ENCODE peak calls at places on chromosomes 6 and 20, in nine cellular contexts. N, M, C, A, B, U, G, R and L are unnamed samples.

GRCh38 chr6:3795836-3796395 is 44.4 kb upstream of the PXDC1 start:
- DNase-seq in G (no peak), A (no peak), C (no peak), M (no peak), B (no peak), N (no peak), R (peak), U (no peak), L (no peak)

GRCh38 chr6:45478235-45478634 is 100.5 kb upstream of the SUPT3H start:
- DNase-seq in U (peak), B (peak), N (no peak), C (peak), G (peak), M (no peak), A (no peak), R (no peak), L (no peak)

GRCh38 chr6:30411515-30412207 is 66.7 kb downstream of the RPP21 start:
- DNase-seq in N (peak), U (peak), G (peak), M (peak), B (peak), C (peak), A (peak), R (peak), L (peak)

GRCh38 chr20:63465380-63466249 is 6.8 kb downstream of the KCNQ2 start:
- DNase-seq in G (no peak), C (no peak), M (no peak), A (no peak), U (no peak), N (no peak), R (no peak), B (no peak), L (no peak)

GRCh38 chr6:170445984-170446383 is 107.1 kb downstream of the PSMB1 start:
- DNase-seq in G (no peak), B (no peak), C (no peak), R (no peak), M (no peak), U (no peak), N (no peak), A (no peak), L (no peak)

GRCh38 chr6:38391206-38391908 is 248.4 kb downstream of the BTBD9 start:
- DNase-seq in U (peak), M (no peak), N (peak), C (peak), R (no peak), A (no peak), B (peak), G (peak), L (no peak)

GRCh38 chr20:58790440-58790839 is 60.3 kb downstream of the GNAS-AS1 start:
- DNase-seq in M (no peak), U (no peak), C (no peak), R (no peak), B (no peak), N (no peak), A (no peak), G (no peak), L (no peak)

GRCh38 chr6:116221931-116222330 is 31.9 kb downstream of the TSPYL4 start:
- DNase-seq in G (no peak), M (no peak), R (no peak), C (peak), B (no peak), U (no peak), N (no peak), A (no peak), L (no peak)

GRCh38 chr6:53043626-53044025 is 21.6 kb upstream of the FBXO9 start:
- DNase-seq in A (no peak), C (peak), U (no peak), N (peak), B (peak), M (no peak), R (no peak), G (no peak), L (no peak)

GRCh38 chr6:91020741-91021140 is 433.9 kb upstream of the MAP3K7 start:
- DNase-seq in R (no peak), N (no peak), M (no peak), C (no peak), A (no peak), U (no peak), G (no peak), B (no peak), L (no peak)

GRCh38 chr6:5180636-5181035 is 80.1 kb downstream of the LYRM4 start:
- DNase-seq in C (no peak), A (no peak), M (no peak), N (no peak), R (no peak), B (no peak), G (no peak), U (no peak), L (no peak)

GRCh38 chr6:141986457-141986856 is 146.3 kb upstream of the GJE1 start:
- DNase-seq in B (no peak), M (no peak), A (no peak), C (no peak), G (no peak), N (peak), U (no peak), R (no peak), L (no peak)

GRCh38 chr20:60820918-60821317 is 431.1 kb upstream of the CDH4 start:
- DNase-seq in M (no peak), N (no peak), G (no peak), R (no peak), A (no peak), U (no peak), C (no peak), B (no peak), L (no peak)

GRCh38 chr6:77926198-77926752 is 273.4 kb downstream of the MEI4 start:
- DNase-seq in G (peak), M (no peak), B (peak), C (no peak), U (no peak), N (peak), A (no peak), R (no peak), L (no peak)

GRCh38 chr6:72424476-72424875 is 197.4 kb upstream of the KCNQ5 start:
- DNase-seq in R (peak), G (no peak), M (no peak), B (no peak), C (no peak), N (no peak), A (no peak), U (no peak), L (no peak)

GRCh38 chr6:130223508-130223907 is 757 bp upstream of the SAMD3 start:
- DNase-seq in B (peak), R (no peak), M (peak), A (peak), U (peak), N (peak), C (no peak), G (no peak), L (peak)

GRCh38 chr20:51481311-51481997 is 61.1 kb downstream of the NFATC2 start:
- DNase-seq in R (no peak), A (peak), B (no peak), C (no peak), G (no peak), U (no peak), N (no peak), M (no peak), L (no peak)

GRCh38 chr20:20211274-20211987 is 156.5 kb upstream of the INSM1 start:
- DNase-seq in B (no peak), U (peak), M (no peak), G (peak), N (no peak), C (peak), A (no peak), R (no peak), L (no peak)

GRCh38 chr6:52176550-52176949 is 9.6 kb upstream of the IL17A start:
- DNase-seq in N (no peak), B (no peak), C (no peak), G (no peak), A (no peak), R (no peak), M (no peak), U (no peak), L (no peak)

GRCh38 chr6:110399219-110400071 is 15.9 kb downstream of the DDO start:
- DNase-seq in G (no peak), N (no peak), M (no peak), B (peak), A (no peak), U (no peak), R (peak), C (no peak), L (no peak)

GRCh38 chr20:11170025-11170424 is 496.2 kb upstream of the JAG1 start:
- DNase-seq in C (no peak), A (no peak), U (no peak), G (no peak), B (peak), M (no peak), R (no peak), N (no peak), L (no peak)

GRCh38 chr20:50652702-50653294 is 38.5 kb downstream of the RIPOR3 start:
- DNase-seq in U (no peak), G (no peak), B (peak), R (no peak), M (no peak), C (no peak), N (no peak), A (no peak), L (no peak)

GRCh38 chr6:75727206-75727605 is 21.8 kb upstream of the MYO6 start:
- DNase-seq in R (no peak), A (no peak), N (no peak), B (no peak), U (no peak), C (no peak), G (no peak), M (no peak), L (no peak)

GRCh38 chr6:61887425-61887824 is 398.6 kb downstream of the KHDRBS2 start:
- DNase-seq in R (no peak), C (no peak), N (peak), A (no peak), U (no peak), M (no peak), G (no peak), B (no peak), L (no peak)

GRCh38 chr6:97669191-97669651 is 386.2 kb upstream of the MMS22L start:
- DNase-seq in R (no peak), A (no peak), B (peak), C (no peak), N (peak), M (no peak), G (no peak), U (no peak), L (peak)

GRCh38 chr6:13437597-13437996 is 49.8 kb downstream of the GFOD1 start:
- DNase-seq in U (no peak), B (no peak), R (no peak), N (no peak), M (no peak), A (no peak), C (no peak), G (no peak), L (peak)

GRCh38 chr6:17280138-17280537 is 1.0 kb upstream of the RBM24 start:
- DNase-seq in M (no peak), N (no peak), R (no peak), U (no peak), A (no peak), B (no peak), G (no peak), C (no peak), L (no peak)